ENCODE peak calls at places on chromosome 10, in six cellular contexts. One of them, this sample, is unnamed.

GRCh38 chr10:6583447-6583846 is 3.4 kb upstream of the PRKCQ start:
- DNase-seq in A549: no peak
- DNase-seq in cardiac fibroblast: no peak
- DNase-seq in vagina: no peak
- DNase-seq in left ventricle myocardium inferior: no peak
- DNase-seq in AG09309: no peak
- DNase-seq in this sample: no peak

GRCh38 chr10:43186150-43186549 is 47.9 kb downstream of the CSGALNACT2 start:
- DNase-seq in A549: no peak
- DNase-seq in cardiac fibroblast: no peak
- DNase-seq in vagina: no peak
- DNase-seq in left ventricle myocardium inferior: no peak
- DNase-seq in AG09309: no peak
- DNase-seq in this sample: no peak

GRCh38 chr10:44981172-44982113 is 2.8 kb upstream of the DEPP1 start:
- DNase-seq in A549: peak
- DNase-seq in cardiac fibroblast: peak
- DNase-seq in vagina: no peak
- DNase-seq in left ventricle myocardium inferior: no peak
- DNase-seq in AG09309: peak
- DNase-seq in this sample: peak

GRCh38 chr10:34346516-34347150 is 468.5 kb downstream of the PARD3 start:
- DNase-seq in A549: no peak
- DNase-seq in cardiac fibroblast: no peak
- DNase-seq in vagina: no peak
- DNase-seq in left ventricle myocardium inferior: no peak
- DNase-seq in AG09309: no peak
- DNase-seq in this sample: no peak

GRCh38 chr10:74900297-74900696 is 73.9 kb downstream of the KAT6B start:
- DNase-seq in A549: no peak
- DNase-seq in cardiac fibroblast: no peak
- DNase-seq in vagina: no peak
- DNase-seq in left ventricle myocardium inferior: no peak
- DNase-seq in AG09309: no peak
- DNase-seq in this sample: peak

GRCh38 chr10:114481055-114481454 is 76.8 kb upstream of the AFAP1L2 start:
- DNase-seq in A549: no peak
- DNase-seq in cardiac fibroblast: no peak
- DNase-seq in vagina: no peak
- DNase-seq in left ventricle myocardium inferior: no peak
- DNase-seq in AG09309: no peak
- DNase-seq in this sample: no peak

GRCh38 chr10:3902054-3902808 is 117.2 kb upstream of the KLF6 start:
- DNase-seq in A549: no peak
- DNase-seq in cardiac fibroblast: peak
- DNase-seq in vagina: no peak
- DNase-seq in left ventricle myocardium inferior: peak
- DNase-seq in AG09309: no peak
- DNase-seq in this sample: peak

GRCh38 chr10:106635947-106636346 is 528.6 kb downstream of the SORCS1 start:
- DNase-seq in A549: no peak
- DNase-seq in cardiac fibroblast: no peak
- DNase-seq in vagina: no peak
- DNase-seq in left ventricle myocardium inferior: no peak
- DNase-seq in AG09309: no peak
- DNase-seq in this sample: no peak

GRCh38 chr10:1093696-1094095 is 37.5 kb downstream of the WDR37 start:
- DNase-seq in A549: no peak
- DNase-seq in cardiac fibroblast: no peak
- DNase-seq in vagina: peak
- DNase-seq in left ventricle myocardium inferior: no peak
- DNase-seq in AG09309: no peak
- DNase-seq in this sample: no peak

GRCh38 chr10:57964371-57964770 is 303.3 kb downstream of the IPMK start:
- DNase-seq in A549: peak
- DNase-seq in cardiac fibroblast: peak
- DNase-seq in vagina: no peak
- DNase-seq in left ventricle myocardium inferior: peak
- DNase-seq in AG09309: peak
- DNase-seq in this sample: no peak

GRCh38 chr10:123559066-123559822 is 106.9 kb upstream of the GPR26 start:
- DNase-seq in A549: peak
- DNase-seq in cardiac fibroblast: peak
- DNase-seq in vagina: peak
- DNase-seq in left ventricle myocardium inferior: peak
- DNase-seq in AG09309: no peak
- DNase-seq in this sample: peak

GRCh38 chr10:110803830-110804338 is 67.8 kb upstream of the PDCD4 start:
- DNase-seq in A549: peak
- DNase-seq in cardiac fibroblast: peak
- DNase-seq in vagina: no peak
- DNase-seq in left ventricle myocardium inferior: no peak
- DNase-seq in AG09309: no peak
- DNase-seq in this sample: peak

GRCh38 chr10:106251573-106251972 is 912.9 kb downstream of the SORCS1 start:
- DNase-seq in A549: no peak
- DNase-seq in cardiac fibroblast: no peak
- DNase-seq in vagina: no peak
- DNase-seq in left ventricle myocardium inferior: no peak
- DNase-seq in AG09309: no peak
- DNase-seq in this sample: no peak

GRCh38 chr10:109961181-109962001 is 38.1 kb upstream of the XPNPEP1 start:
- DNase-seq in A549: no peak
- DNase-seq in cardiac fibroblast: no peak
- DNase-seq in vagina: no peak
- DNase-seq in left ventricle myocardium inferior: no peak
- DNase-seq in AG09309: no peak
- DNase-seq in this sample: no peak

GRCh38 chr10:102375250-102375649 is 20.3 kb upstream of the NFKB2 start:
- DNase-seq in A549: no peak
- DNase-seq in cardiac fibroblast: no peak
- DNase-seq in vagina: no peak
- DNase-seq in left ventricle myocardium inferior: no peak
- DNase-seq in AG09309: no peak
- DNase-seq in this sample: no peak

GRCh38 chr10:4431114-4431862 is 394.7 kb upstream of the AKR1E2 start:
- DNase-seq in A549: peak
- DNase-seq in cardiac fibroblast: no peak
- DNase-seq in vagina: no peak
- DNase-seq in left ventricle myocardium inferior: no peak
- DNase-seq in AG09309: peak
- DNase-seq in this sample: no peak

GRCh38 chr10:4081691-4082111 is 296.7 kb upstream of the KLF6 start:
- DNase-seq in A549: no peak
- DNase-seq in cardiac fibroblast: peak
- DNase-seq in vagina: no peak
- DNase-seq in left ventricle myocardium inferior: peak
- DNase-seq in AG09309: no peak
- DNase-seq in this sample: no peak

GRCh38 chr10:126063353-126063791 is 167.0 kb downstream of the FANK1 start:
- DNase-seq in A549: peak
- DNase-seq in cardiac fibroblast: peak
- DNase-seq in vagina: no peak
- DNase-seq in left ventricle myocardium inferior: no peak
- DNase-seq in AG09309: no peak
- DNase-seq in this sample: no peak
- TF ChIP-seq CTCF in A549: no peak
- TF ChIP-seq CTCF in cardiac fibroblast: no peak
- TF ChIP-seq CTCF in vagina: no peak
- TF ChIP-seq CTCF in left ventricle myocardium inferior: no peak
- TF ChIP-seq CTCF in AG09309: no peak
- TF ChIP-seq CTCF in this sample: no peak

GRCh38 chr10:62188021-62188616 is 80.5 kb downstream of the RTKN2 start:
- DNase-seq in A549: no peak
- DNase-seq in cardiac fibroblast: no peak
- DNase-seq in vagina: no peak
- DNase-seq in left ventricle myocardium inferior: no peak
- DNase-seq in AG09309: no peak
- DNase-seq in this sample: no peak
- TF ChIP-seq CTCF in A549: no peak
- TF ChIP-seq CTCF in cardiac fibroblast: no peak
- TF ChIP-seq CTCF in vagina: no peak
- TF ChIP-seq CTCF in left ventricle myocardium inferior: no peak
- TF ChIP-seq CTCF in AG09309: no peak
- TF ChIP-seq CTCF in this sample: no peak

GRCh38 chr10:72012801-72013200 is 48.6 kb downstream of the CHST3 start:
- DNase-seq in A549: no peak
- DNase-seq in cardiac fibroblast: no peak
- DNase-seq in vagina: peak
- DNase-seq in left ventricle myocardium inferior: no peak
- DNase-seq in AG09309: no peak
- DNase-seq in this sample: no peak

GRCh38 chr10:72014785-72015480 is 50.7 kb downstream of the CHST3 start:
- DNase-seq in A549: no peak
- DNase-seq in cardiac fibroblast: no peak
- DNase-seq in vagina: no peak
- DNase-seq in left ventricle myocardium inferior: no peak
- DNase-seq in AG09309: no peak
- DNase-seq in this sample: no peak

GRCh38 chr10:72014197-72014596 is 50.0 kb downstream of the CHST3 start:
- DNase-seq in A549: no peak
- DNase-seq in cardiac fibroblast: no peak
- DNase-seq in vagina: peak
- DNase-seq in left ventricle myocardium inferior: no peak
- DNase-seq in AG09309: no peak
- DNase-seq in this sample: no peak

GRCh38 chr10:72011976-72012512 is 47.8 kb downstream of the CHST3 start:
- DNase-seq in A549: no peak
- DNase-seq in cardiac fibroblast: no peak
- DNase-seq in vagina: peak
- DNase-seq in left ventricle myocardium inferior: no peak
- DNase-seq in AG09309: no peak
- DNase-seq in this sample: no peak

DNA sequence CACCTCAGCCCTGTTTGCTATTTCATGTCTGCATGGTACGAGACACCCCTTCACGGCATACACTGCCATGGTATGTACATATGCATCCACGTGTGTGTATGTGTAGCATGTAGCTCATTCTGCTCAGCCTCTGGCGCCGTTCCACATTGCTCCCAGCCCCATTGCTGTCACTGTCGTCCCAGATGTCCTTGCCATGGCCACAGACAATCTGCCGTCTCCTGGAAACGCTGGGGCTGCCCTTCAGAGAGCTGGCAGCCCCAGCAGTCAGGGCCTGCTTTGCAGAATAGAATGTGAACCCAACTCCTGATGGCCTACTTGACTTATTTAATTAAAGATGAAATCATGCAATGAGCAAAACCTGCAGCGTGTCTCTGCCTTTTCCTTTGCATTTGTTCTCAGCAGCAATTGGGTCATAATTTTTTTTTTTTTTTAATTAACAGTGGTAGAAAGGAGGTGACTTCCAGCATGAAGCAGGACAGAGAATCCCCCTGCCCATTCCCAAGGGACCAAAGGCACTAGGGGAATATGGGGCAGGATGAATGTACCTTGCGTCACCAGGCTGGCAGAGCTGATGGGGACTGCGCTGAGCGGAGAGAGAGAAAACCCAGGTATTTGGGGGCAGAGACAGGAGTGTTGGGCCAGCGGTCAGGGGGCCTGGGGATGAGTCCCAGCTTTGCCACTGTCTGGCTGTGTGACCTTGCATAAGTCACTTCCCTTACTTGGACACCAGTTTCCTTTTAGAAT is 49.2 kb downstream of the CHST3 start:
- DNase-seq in A549: no peak
- DNase-seq in cardiac fibroblast: no peak
- DNase-seq in vagina: peak
- DNase-seq in left ventricle myocardium inferior: peak
- DNase-seq in AG09309: no peak
- DNase-seq in this sample: no peak
- TF ChIP-seq CTCF in A549: no peak
- TF ChIP-seq CTCF in cardiac fibroblast: no peak
- TF ChIP-seq CTCF in vagina: no peak
- TF ChIP-seq CTCF in left ventricle myocardium inferior: no peak
- TF ChIP-seq CTCF in AG09309: no peak
- TF ChIP-seq CTCF in this sample: no peak

GRCh38 chr10:8417631-8418030 is 363.1 kb downstream of the GATA3 start:
- DNase-seq in A549: no peak
- DNase-seq in cardiac fibroblast: no peak
- DNase-seq in vagina: no peak
- DNase-seq in left ventricle myocardium inferior: no peak
- DNase-seq in AG09309: no peak
- DNase-seq in this sample: no peak
- TF ChIP-seq CTCF in A549: no peak
- TF ChIP-seq CTCF in cardiac fibroblast: no peak
- TF ChIP-seq CTCF in vagina: no peak
- TF ChIP-seq CTCF in left ventricle myocardium inferior: no peak
- TF ChIP-seq CTCF in AG09309: no peak
- TF ChIP-seq CTCF in this sample: no peak

DNA sequence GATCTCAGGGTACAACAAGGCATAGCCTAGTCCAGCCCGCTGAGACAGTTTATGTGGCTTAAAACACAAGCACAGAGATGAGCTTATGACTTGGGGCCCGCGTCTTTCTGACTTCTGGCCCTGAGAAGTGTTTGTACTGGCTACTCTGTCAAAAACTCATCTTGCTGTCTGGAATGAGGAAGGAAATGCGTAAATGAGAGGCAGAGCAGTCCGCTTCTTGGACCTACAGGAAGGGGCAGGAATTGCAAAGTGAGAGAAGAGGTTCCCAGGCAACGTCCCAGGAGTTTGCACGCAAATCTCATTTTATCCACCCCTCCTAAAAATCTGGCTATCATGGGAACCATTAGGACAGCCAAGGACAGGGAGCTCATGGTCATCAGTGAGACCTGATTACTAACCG is 5.5 kb downstream of the ANXA11 start:
- DNase-seq in A549: peak
- DNase-seq in cardiac fibroblast: peak
- DNase-seq in vagina: no peak
- DNase-seq in left ventricle myocardium inferior: no peak
- DNase-seq in AG09309: peak
- DNase-seq in this sample: no peak
- TF ChIP-seq CTCF in A549: no peak
- TF ChIP-seq CTCF in cardiac fibroblast: peak
- TF ChIP-seq CTCF in vagina: no peak
- TF ChIP-seq CTCF in left ventricle myocardium inferior: peak
- TF ChIP-seq CTCF in AG09309: peak
- TF ChIP-seq CTCF in this sample: no peak

GRCh38 chr10:48608926-48609325 is 4.1 kb upstream of the ARHGAP22 start:
- DNase-seq in A549: no peak
- DNase-seq in cardiac fibroblast: peak
- DNase-seq in vagina: peak
- DNase-seq in left ventricle myocardium inferior: no peak
- DNase-seq in AG09309: no peak
- DNase-seq in this sample: no peak

GRCh38 chr10:48609441-48609840 is 4.6 kb upstream of the ARHGAP22 start:
- DNase-seq in A549: no peak
- DNase-seq in cardiac fibroblast: no peak
- DNase-seq in vagina: peak
- DNase-seq in left ventricle myocardium inferior: no peak
- DNase-seq in AG09309: no peak
- DNase-seq in this sample: no peak

GRCh38 chr10:48607356-48608278 is 2.7 kb upstream of the ARHGAP22 start:
- DNase-seq in A549: no peak
- DNase-seq in cardiac fibroblast: peak
- DNase-seq in vagina: no peak
- DNase-seq in left ventricle myocardium inferior: no peak
- DNase-seq in AG09309: no peak
- DNase-seq in this sample: no peak

GRCh38 chr10:48606530-48607355 is 1.9 kb upstream of the ARHGAP22 start:
- DNase-seq in A549: peak
- DNase-seq in cardiac fibroblast: peak
- DNase-seq in vagina: peak
- DNase-seq in left ventricle myocardium inferior: no peak
- DNase-seq in AG09309: peak
- DNase-seq in this sample: no peak

GRCh38 chr10:48608279-48608681 is 3.4 kb upstream of the ARHGAP22 start:
- DNase-seq in A549: peak
- DNase-seq in cardiac fibroblast: peak
- DNase-seq in vagina: peak
- DNase-seq in left ventricle myocardium inferior: no peak
- DNase-seq in AG09309: no peak
- DNase-seq in this sample: peak
- TF ChIP-seq CTCF in A549: peak
- TF ChIP-seq CTCF in cardiac fibroblast: peak
- TF ChIP-seq CTCF in vagina: no peak
- TF ChIP-seq CTCF in left ventricle myocardium inferior: peak
- TF ChIP-seq CTCF in AG09309: peak
- TF ChIP-seq CTCF in this sample: peak